ENCODE peak calls at places on chromosome 15, in ten cellular contexts. One of them, this sample, is unnamed.
A peak's percentile ranks its signal among the peaks of the same experiment; 100 is the strongest.

GRCh38 chr15:57100136-57100539 is 181.7 kb downstream of the TCF12 start:
- DNase-seq in nephron progenitor cell: no peak
- DNase-seq in CD4-positive, alpha-beta T cell: no peak
- DNase-seq in stomach: no peak
- DNase-seq in psoas muscle: no peak
- DNase-seq in endothelial cell: no peak
- DNase-seq in colonic mucosa: no peak
- DNase-seq in left lung: no peak
- DNase-seq in breast epithelium: no peak
- DNase-seq in brain microvascular endothelial cell: no peak
- DNase-seq in this sample: no peak

GRCh38 chr15:99122831-99123705 is 18.2 kb downstream of the SYNM start:
- DNase-seq in nephron progenitor cell: no peak
- DNase-seq in CD4-positive, alpha-beta T cell: no peak
- DNase-seq in stomach: no peak
- DNase-seq in psoas muscle: no peak
- DNase-seq in endothelial cell: no peak
- DNase-seq in colonic mucosa: no peak
- DNase-seq in left lung: no peak
- DNase-seq in breast epithelium: no peak
- DNase-seq in brain microvascular endothelial cell: no peak
- DNase-seq in this sample: no peak

GRCh38 chr15:68787609-68788264 is 33.0 kb downstream of the ANP32A start:
- DNase-seq in nephron progenitor cell: no peak
- DNase-seq in CD4-positive, alpha-beta T cell: no peak
- DNase-seq in stomach: peak; percentile 69
- DNase-seq in psoas muscle: no peak
- DNase-seq in endothelial cell: no peak
- DNase-seq in colonic mucosa: peak; percentile 48
- DNase-seq in left lung: no peak
- DNase-seq in breast epithelium: no peak
- DNase-seq in brain microvascular endothelial cell: no peak
- DNase-seq in this sample: no peak

GRCh38 chr15:28191832-28192231 is 92.7 kb upstream of the OCA2 start:
- DNase-seq in nephron progenitor cell: peak; percentile 50
- DNase-seq in CD4-positive, alpha-beta T cell: no peak
- DNase-seq in stomach: peak; percentile 27
- DNase-seq in psoas muscle: peak; percentile 62
- DNase-seq in endothelial cell: no peak
- DNase-seq in colonic mucosa: no peak
- DNase-seq in left lung: no peak
- DNase-seq in breast epithelium: no peak
- DNase-seq in brain microvascular endothelial cell: peak; percentile 66
- DNase-seq in this sample: no peak

GRCh38 chr15:66964111-66964738 is 101.2 kb upstream of the SMAD3 start:
- DNase-seq in nephron progenitor cell: no peak
- DNase-seq in CD4-positive, alpha-beta T cell: no peak
- DNase-seq in stomach: no peak
- DNase-seq in psoas muscle: no peak
- DNase-seq in endothelial cell: no peak
- DNase-seq in colonic mucosa: no peak
- DNase-seq in left lung: no peak
- DNase-seq in breast epithelium: no peak
- DNase-seq in brain microvascular endothelial cell: no peak
- DNase-seq in this sample: no peak

GRCh38 chr15:84082739-84083138 is 152.8 kb upstream of the GOLGA6L4 start:
- DNase-seq in nephron progenitor cell: no peak
- DNase-seq in CD4-positive, alpha-beta T cell: no peak
- DNase-seq in stomach: no peak
- DNase-seq in psoas muscle: no peak
- DNase-seq in endothelial cell: no peak
- DNase-seq in colonic mucosa: no peak
- DNase-seq in left lung: no peak
- DNase-seq in breast epithelium: no peak
- DNase-seq in brain microvascular endothelial cell: no peak
- DNase-seq in this sample: no peak

GRCh38 chr15:69391046-69391757 is 22.9 kb upstream of the KIF23 start:
- DNase-seq in nephron progenitor cell: no peak
- DNase-seq in CD4-positive, alpha-beta T cell: no peak
- DNase-seq in stomach: no peak
- DNase-seq in psoas muscle: no peak
- DNase-seq in endothelial cell: no peak
- DNase-seq in colonic mucosa: no peak
- DNase-seq in left lung: no peak
- DNase-seq in breast epithelium: peak; percentile 44
- DNase-seq in brain microvascular endothelial cell: no peak
- DNase-seq in this sample: no peak

GRCh38 chr15:67843571-67844387 is 3.9 kb upstream of the RNU6-1 start:
- DNase-seq in nephron progenitor cell: peak; percentile 73
- DNase-seq in CD4-positive, alpha-beta T cell: no peak
- DNase-seq in stomach: no peak
- DNase-seq in psoas muscle: no peak
- DNase-seq in endothelial cell: no peak
- DNase-seq in colonic mucosa: no peak
- DNase-seq in left lung: no peak
- DNase-seq in breast epithelium: no peak
- DNase-seq in brain microvascular endothelial cell: no peak
- DNase-seq in this sample: no peak

GRCh38 chr15:60444289-60444912 is 34.5 kb downstream of the ICE2 start:
- DNase-seq in nephron progenitor cell: no peak
- DNase-seq in CD4-positive, alpha-beta T cell: no peak
- DNase-seq in stomach: no peak
- DNase-seq in psoas muscle: no peak
- DNase-seq in endothelial cell: no peak
- DNase-seq in colonic mucosa: no peak
- DNase-seq in left lung: no peak
- DNase-seq in breast epithelium: no peak
- DNase-seq in brain microvascular endothelial cell: peak; percentile 26
- DNase-seq in this sample: no peak

GRCh38 chr15:46280753-46281521 is 646.1 kb downstream of the SQOR start:
- DNase-seq in nephron progenitor cell: no peak
- DNase-seq in CD4-positive, alpha-beta T cell: no peak
- DNase-seq in stomach: peak; percentile 38
- DNase-seq in psoas muscle: no peak
- DNase-seq in endothelial cell: no peak
- DNase-seq in colonic mucosa: no peak
- DNase-seq in left lung: no peak
- DNase-seq in breast epithelium: no peak
- DNase-seq in brain microvascular endothelial cell: no peak
- DNase-seq in this sample: no peak

DNA sequence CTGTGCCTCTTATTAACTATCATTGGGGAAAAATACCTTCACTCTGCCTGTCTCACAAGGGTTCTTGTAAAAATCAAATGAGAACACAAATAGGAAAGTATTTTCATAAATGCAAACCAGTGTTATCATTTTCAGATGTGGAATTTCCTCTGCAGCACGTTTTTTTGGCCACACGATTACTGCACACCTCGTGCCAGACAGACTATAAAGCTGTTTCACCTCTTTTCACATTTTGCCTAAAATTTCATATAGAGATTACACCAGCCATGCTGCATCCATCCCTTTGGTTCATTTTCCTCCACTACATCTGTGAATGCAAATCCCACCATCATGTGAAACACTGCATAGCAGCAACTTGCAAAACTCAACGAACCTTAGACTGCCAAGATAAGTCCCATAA is 1.2 kb upstream of the TMOD2 start:
- DNase-seq in nephron progenitor cell: no peak
- DNase-seq in CD4-positive, alpha-beta T cell: no peak
- DNase-seq in stomach: no peak
- DNase-seq in psoas muscle: no peak
- DNase-seq in endothelial cell: no peak
- DNase-seq in colonic mucosa: no peak
- DNase-seq in left lung: no peak
- DNase-seq in breast epithelium: no peak
- DNase-seq in brain microvascular endothelial cell: no peak
- DNase-seq in this sample: no peak
- TF ChIP-seq CTCF in nephron progenitor cell: no peak
- TF ChIP-seq CTCF in CD4-positive, alpha-beta T cell: no peak
- TF ChIP-seq CTCF in stomach: no peak
- TF ChIP-seq CTCF in psoas muscle: no peak
- TF ChIP-seq CTCF in endothelial cell: no peak
- TF ChIP-seq CTCF in colonic mucosa: no peak
- TF ChIP-seq CTCF in left lung: no peak
- TF ChIP-seq CTCF in breast epithelium: no peak
- TF ChIP-seq CTCF in brain microvascular endothelial cell: no peak
- TF ChIP-seq CTCF in this sample: no peak

GRCh38 chr15:49212897-49213296 is 42.9 kb downstream of the GALK2 start:
- DNase-seq in nephron progenitor cell: no peak
- DNase-seq in CD4-positive, alpha-beta T cell: no peak
- DNase-seq in stomach: no peak
- DNase-seq in psoas muscle: no peak
- DNase-seq in endothelial cell: no peak
- DNase-seq in colonic mucosa: no peak
- DNase-seq in left lung: no peak
- DNase-seq in breast epithelium: no peak
- DNase-seq in brain microvascular endothelial cell: no peak
- DNase-seq in this sample: no peak

DNA sequence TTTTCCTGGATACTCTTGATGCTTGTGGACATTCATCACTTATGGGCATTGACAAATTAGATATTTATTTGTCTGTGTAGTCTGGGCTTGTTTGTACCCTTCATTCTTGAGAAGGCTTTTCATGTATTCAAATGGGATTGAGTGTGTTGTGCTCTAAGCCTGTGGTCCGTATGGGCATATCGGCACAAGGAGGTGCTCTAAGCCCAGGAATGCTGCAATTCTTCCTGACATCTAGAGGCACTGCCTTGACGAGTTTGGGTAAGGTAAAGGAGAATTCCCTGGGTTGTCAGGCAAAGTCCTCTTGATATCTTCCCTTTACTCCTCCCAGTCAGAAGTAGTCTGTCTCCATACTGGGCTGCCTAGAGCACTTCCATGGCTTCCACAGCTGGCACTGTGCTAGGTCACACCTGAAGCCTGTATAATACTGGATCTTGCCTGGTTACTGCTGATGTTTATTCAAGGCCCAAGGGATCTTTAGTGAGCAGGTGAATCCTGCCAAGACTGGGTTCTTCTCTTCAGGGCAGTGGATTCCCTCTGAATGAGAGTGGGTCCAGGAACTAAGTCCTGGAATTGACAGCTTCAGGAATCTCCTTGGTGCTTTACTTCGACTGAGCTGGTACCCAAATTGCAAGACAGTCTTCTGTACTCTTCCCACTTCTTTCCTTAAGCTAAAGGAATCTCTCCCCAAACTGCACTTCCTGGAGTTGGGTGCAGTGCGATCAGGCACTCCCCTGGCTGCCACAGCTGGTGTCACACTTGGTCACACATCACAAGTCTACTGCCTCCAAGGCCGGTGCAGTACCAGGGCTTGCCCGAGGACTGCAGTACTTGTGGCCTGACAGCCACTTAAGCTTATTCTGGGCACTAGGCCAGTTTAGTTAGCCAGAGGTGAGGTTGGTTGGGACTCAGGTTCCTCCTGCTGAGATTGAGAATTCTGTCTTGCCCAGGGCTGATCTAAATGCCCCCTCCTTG is 46.0 kb downstream of the GALK2 start:
- DNase-seq in nephron progenitor cell: no peak
- DNase-seq in CD4-positive, alpha-beta T cell: no peak
- DNase-seq in stomach: peak; percentile 43
- DNase-seq in psoas muscle: no peak
- DNase-seq in endothelial cell: no peak
- DNase-seq in colonic mucosa: no peak
- DNase-seq in left lung: no peak
- DNase-seq in breast epithelium: no peak
- DNase-seq in brain microvascular endothelial cell: no peak
- DNase-seq in this sample: no peak
- TF ChIP-seq CTCF in nephron progenitor cell: no peak
- TF ChIP-seq CTCF in CD4-positive, alpha-beta T cell: no peak
- TF ChIP-seq CTCF in stomach: peak; percentile 16
- TF ChIP-seq CTCF in psoas muscle: peak; percentile 12
- TF ChIP-seq CTCF in endothelial cell: no peak
- TF ChIP-seq CTCF in colonic mucosa: no peak
- TF ChIP-seq CTCF in left lung: peak; percentile 11
- TF ChIP-seq CTCF in breast epithelium: no peak
- TF ChIP-seq CTCF in brain microvascular endothelial cell: no peak
- TF ChIP-seq CTCF in this sample: no peak

GRCh38 chr15:98018761-98019351 is 58.4 kb downstream of the ARRDC4 start:
- DNase-seq in nephron progenitor cell: no peak
- DNase-seq in CD4-positive, alpha-beta T cell: no peak
- DNase-seq in stomach: no peak
- DNase-seq in psoas muscle: no peak
- DNase-seq in endothelial cell: no peak
- DNase-seq in colonic mucosa: no peak
- DNase-seq in left lung: no peak
- DNase-seq in breast epithelium: no peak
- DNase-seq in brain microvascular endothelial cell: no peak
- DNase-seq in this sample: no peak

GRCh38 chr15:98012354-98012753 is 51.9 kb downstream of the ARRDC4 start:
- DNase-seq in nephron progenitor cell: no peak
- DNase-seq in CD4-positive, alpha-beta T cell: no peak
- DNase-seq in stomach: no peak
- DNase-seq in psoas muscle: no peak
- DNase-seq in endothelial cell: no peak
- DNase-seq in colonic mucosa: no peak
- DNase-seq in left lung: no peak
- DNase-seq in breast epithelium: no peak
- DNase-seq in brain microvascular endothelial cell: no peak
- DNase-seq in this sample: no peak

GRCh38 chr15:98017150-98017964 is 56.9 kb downstream of the ARRDC4 start:
- DNase-seq in nephron progenitor cell: no peak
- DNase-seq in CD4-positive, alpha-beta T cell: no peak
- DNase-seq in stomach: no peak
- DNase-seq in psoas muscle: no peak
- DNase-seq in endothelial cell: no peak
- DNase-seq in colonic mucosa: no peak
- DNase-seq in left lung: no peak
- DNase-seq in breast epithelium: no peak
- DNase-seq in brain microvascular endothelial cell: no peak
- DNase-seq in this sample: no peak
- TF ChIP-seq CTCF in nephron progenitor cell: no peak
- TF ChIP-seq CTCF in CD4-positive, alpha-beta T cell: no peak
- TF ChIP-seq CTCF in stomach: no peak
- TF ChIP-seq CTCF in psoas muscle: no peak
- TF ChIP-seq CTCF in endothelial cell: no peak
- TF ChIP-seq CTCF in colonic mucosa: no peak
- TF ChIP-seq CTCF in left lung: no peak
- TF ChIP-seq CTCF in breast epithelium: no peak
- TF ChIP-seq CTCF in brain microvascular endothelial cell: no peak
- TF ChIP-seq CTCF in this sample: no peak

DNA sequence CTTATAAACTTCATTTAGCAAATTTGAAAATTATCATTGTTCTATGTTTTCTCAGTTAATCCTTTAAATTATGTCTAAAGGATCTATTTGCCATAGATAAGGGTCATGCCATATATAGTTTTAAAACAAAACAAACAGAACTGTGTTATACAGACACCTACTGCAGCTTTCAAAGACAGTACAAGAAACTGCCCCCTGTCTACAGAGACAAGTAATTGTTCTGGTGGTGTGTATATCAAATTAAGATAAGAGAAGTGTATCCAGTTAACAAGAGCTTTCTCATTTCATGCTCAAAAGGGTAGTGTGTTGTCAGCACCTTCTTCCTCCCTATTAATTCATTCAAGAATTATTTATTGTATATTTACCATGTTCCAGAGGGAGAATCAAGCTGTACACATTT is 201.2 kb downstream of the FMN1 start:
- DNase-seq in nephron progenitor cell: no peak
- DNase-seq in CD4-positive, alpha-beta T cell: no peak
- DNase-seq in stomach: no peak
- DNase-seq in psoas muscle: no peak
- DNase-seq in endothelial cell: no peak
- DNase-seq in colonic mucosa: no peak
- DNase-seq in left lung: no peak
- DNase-seq in breast epithelium: no peak
- DNase-seq in brain microvascular endothelial cell: no peak
- DNase-seq in this sample: no peak
- TF ChIP-seq CTCF in nephron progenitor cell: no peak
- TF ChIP-seq CTCF in CD4-positive, alpha-beta T cell: no peak
- TF ChIP-seq CTCF in stomach: no peak
- TF ChIP-seq CTCF in psoas muscle: no peak
- TF ChIP-seq CTCF in endothelial cell: peak; percentile 39
- TF ChIP-seq CTCF in colonic mucosa: no peak
- TF ChIP-seq CTCF in left lung: no peak
- TF ChIP-seq CTCF in breast epithelium: no peak
- TF ChIP-seq CTCF in brain microvascular endothelial cell: peak; percentile 42
- TF ChIP-seq CTCF in this sample: no peak

This sample was measured in mesothelial cell of epicardium.